ENCODE peak calls at places on chromosomes 3 and 15, in six cellular contexts. I is H54; T is effector CD4-positive, alpha-beta T cell; O is GM04504; W is endothelial cell; L is DMS79 treated with DMSO at 0.1 percent for 48 hours. M is an unnamed sample.

GRCh38 chr15:34799825-34800168 is 4.4 kb upstream of the ACTC1 start:
- DNase-seq in I (no peak), T (no peak), O (no peak), W (no peak), L (no peak), M (no peak)

GRCh38 chr3:36175113-36175812 is 205.0 kb upstream of the STAC start:
- DNase-seq in I (no peak), T (no peak), O (no peak), W (no peak), L (peak; percentile 75), M (no peak)

GRCh38 chr3:63814300-63814699 is 4.8 kb upstream of the C3orf49 start:
- DNase-seq in I (no peak), T (no peak), O (no peak), W (no peak), L (no peak), M (no peak)

GRCh38 chr3:172516318-172517214 is 6.7 kb downstream of the TNFSF10 start:
- DNase-seq in I (peak; percentile 16), T (no peak), O (peak; percentile 63), W (no peak), L (no peak), M (no peak)

GRCh38 chr15:80694624-80695098 is 449 bp upstream of the ABHD17C start:
- DNase-seq in I (no peak), T (peak; percentile 8), O (no peak), W (peak; percentile 10), L (no peak), M (no peak)

GRCh38 chr3:52280046-52280445 is 1.6 kb upstream of the WDR82 start:
- DNase-seq in I (no peak), T (no peak), O (no peak), W (no peak), L (peak; percentile 83), M (no peak)

GRCh38 chr3:18538463-18538862 is 113.3 kb upstream of the SATB1 start:
- DNase-seq in I (no peak), T (no peak), O (no peak), W (no peak), L (no peak), M (no peak)

GRCh38 chr3:101635954-101636798 is 40.8 kb downstream of the ZBTB11 start:
- DNase-seq in I (peak; percentile 34), T (peak; percentile 58), O (no peak), W (peak; percentile 81), L (no peak), M (peak; percentile 47)

GRCh38 chr3:32009101-32009500 is 27.6 kb downstream of the ZNF860 start:
- DNase-seq in I (no peak), T (no peak), O (no peak), W (no peak), L (no peak), M (no peak)

GRCh38 chr3:151318946-151319345 is 2.3 kb upstream of the GPR87 start:
- DNase-seq in I (no peak), T (no peak), O (no peak), W (no peak), L (no peak), M (no peak)

GRCh38 chr15:40333922-40334492 is 6.7 kb downstream of the CCDC9B start:
- DNase-seq in I (no peak), T (no peak), O (no peak), W (peak; percentile 48), L (no peak), M (no peak)

GRCh38 chr3:84772841-84773240 is 185.9 kb upstream of the CADM2 start:
- DNase-seq in I (no peak), T (no peak), O (no peak), W (no peak), L (no peak), M (no peak)

GRCh38 chr3:66253790-66254620 is 33.2 kb downstream of the SLC25A26 start:
- DNase-seq in I (no peak), T (no peak), O (peak; percentile 10), W (no peak), L (peak; percentile 6), M (no peak)

GRCh38 chr15:85010472-85011209 is 29.0 kb downstream of the PDE8A start:
- DNase-seq in I (peak; percentile 7), T (no peak), O (no peak), W (no peak), L (no peak), M (no peak)

M was measured in T follicular helper cell.